ENCODE peak calls at places on chromosomes 1 and 21, in seven cellular contexts. G is GM06990; S is GM12892; L is activated CD4-positive, alpha-beta T cell treated with anti-CD3 and anti-CD28 coated beads, Interleukin-2, amount 50 U/mL, for 48 hours; C is stimulated activated CD4-positive, alpha-beta T cell treated with anti-CD3 and anti-CD28 coated beads, Interleukin-1b, Interleukin-23, amount 100 ng/mL, for 4 hours; Z is T1000; Q is DMS153. T is an unnamed sample.

GRCh38 chr21:29406385-29406784 is 107.7 kb downstream of the BACH1 start:
- DNase-seq in G (no peak), S (no peak), L (no peak), C (no peak), Z (no peak), Q (no peak), T (no peak)

GRCh38 chr21:34691396-34692032 is 22.7 kb downstream of the CLIC6 start:
- DNase-seq in G (no peak), S (no peak), L (no peak), C (no peak), Z (no peak), Q (no peak), T (no peak)

GRCh38 chr1:221548942-221549341 is 192.9 kb downstream of the DUSP10 start:
- DNase-seq in G (no peak), S (no peak), L (no peak), C (no peak), Z (no peak), Q (no peak), T (no peak)

GRCh38 chr1:24622218-24622617 is 20.9 kb upstream of the SRRM1 start:
- DNase-seq in G (no peak), S (no peak), L (no peak), C (no peak), Z (no peak), Q (no peak), T (no peak)

GRCh38 chr21:44926364-44927101 is 5.8 kb upstream of the ITGB2 start:
- DNase-seq in G (no peak), S (no peak), L (peak; percentile 51), C (no peak), Z (no peak), Q (no peak), T (no peak)

GRCh38 chr1:18794561-18794960 is 64.9 kb downstream of the TAS1R2 start:
- DNase-seq in G (no peak), S (no peak), L (no peak), C (no peak), Z (no peak), Q (no peak), T (no peak)

GRCh38 chr1:209427277-209427676 is 156.2 kb upstream of the CAMK1G start:
- DNase-seq in G (no peak), S (no peak), L (no peak), C (no peak), Z (no peak), Q (no peak), T (no peak)

GRCh38 chr1:81670286-81670685 is 130.4 kb upstream of the ADGRL2 start:
- DNase-seq in G (no peak), S (no peak), L (no peak), C (no peak), Z (peak; percentile 43), Q (peak; percentile 63), T (peak; percentile 89)

GRCh38 chr1:230204852-230205251 is 137.8 kb downstream of the GALNT2 start:
- DNase-seq in G (no peak), S (no peak), L (no peak), C (no peak), Z (no peak), Q (peak; percentile 80), T (no peak)

GRCh38 chr21:32535616-32536015 is 49.7 kb downstream of the TCP10L start:
- DNase-seq in G (no peak), S (no peak), L (no peak), C (no peak), Z (no peak), Q (no peak), T (no peak)

GRCh38 chr1:1234180-1234808 is 2.3 kb downstream of the B3GALT6 start:
- DNase-seq in G (no peak), S (no peak), L (no peak), C (no peak), Z (no peak), Q (no peak), T (no peak)

T was measured in testis.